ENCODE peak calls at places on chromosomes 3 and 15, in seven cellular contexts. E is esophagus squamous epithelium, G is gastrocnemius medialis, C is sigmoid colon, N is K562, V is uterus, W is breast epithelium. J is an unnamed sample.

GRCh38 chr3:45498532-45498931 is 96.0 kb upstream of the LIMD1 start:
- DNase-seq in C (no peak), V (no peak), E (no peak), N (no peak), W (no peak), G (no peak), J (no peak)

GRCh38 chr15:55628369-55628730 is 40.2 kb upstream of the PYGO1 start:
- DNase-seq in W (no peak), N (no peak), C (no peak), V (no peak), G (no peak), E (no peak), J (no peak)

GRCh38 chr3:171974986-171975837 is 64.2 kb upstream of the FNDC3B start:
- DNase-seq in C (no peak), N (no peak), W (no peak), V (no peak), E (no peak), G (no peak), J (no peak)

GRCh38 chr3:166889241-166889640 is 490.9 kb downstream of the ZBBX start:
- DNase-seq in N (no peak), E (no peak), G (no peak), V (no peak), W (no peak), C (no peak), J (no peak)

GRCh38 chr3:17515445-17516227 is 226.8 kb downstream of the TBC1D5 start:
- DNase-seq in E (no peak), C (no peak), G (no peak), N (no peak), V (no peak), W (no peak), J (no peak)

GRCh38 chr3:150905339-150905738 is at the start of gene MINDY4B:
- DNase-seq in G (no peak), C (no peak), E (no peak), V (no peak), N (no peak), W (no peak), J (no peak)

GRCh38 chr3:63043631-63044030 is 168.4 kb upstream of the CADPS start:
- DNase-seq in E (no peak), C (no peak), V (no peak), W (no peak), G (no peak), N (no peak), J (no peak)

GRCh38 chr15:68704496-68705021 is 116.1 kb downstream of the ANP32A start:
- DNase-seq in E (no peak), V (no peak), G (no peak), N (peak), C (no peak), W (no peak), J (peak)

GRCh38 chr3:171038342-171038741 is 11.8 kb upstream of the SLC2A2 start:
- DNase-seq in W (no peak), N (no peak), E (no peak), C (no peak), G (no peak), V (no peak), J (no peak)

GRCh38 chr3:139448104-139448503 is 28.2 kb downstream of the RBP2 start:
- DNase-seq in W (no peak), E (no peak), N (no peak), V (no peak), C (no peak), G (peak), J (no peak)

GRCh38 chr15:31563421-31563820 is 236.8 kb downstream of the KLF13 start:
- DNase-seq in W (no peak), V (no peak), N (no peak), E (no peak), C (no peak), G (no peak), J (no peak)

GRCh38 chr3:120497318-120497717 is 46.5 kb upstream of the FSTL1 start:
- DNase-seq in W (no peak), C (no peak), V (no peak), E (no peak), G (no peak), N (no peak), J (no peak)

GRCh38 chr15:96699871-96700401 is 369.4 kb downstream of the NR2F2 start:
- DNase-seq in C (no peak), G (no peak), N (no peak), V (no peak), W (no peak), E (no peak), J (no peak)

GRCh38 chr3:68088636-68089035 is 434.2 kb upstream of the SUCLG2 start:
- DNase-seq in G (no peak), N (no peak), C (no peak), E (no peak), W (no peak), V (no peak), J (no peak)

GRCh38 chr3:190326930-190327329 is 4.7 kb upstream of the CLDN1 start:
- DNase-seq in C (no peak), W (no peak), E (no peak), N (no peak), G (no peak), V (peak), J (no peak)

GRCh38 chr15:75456710-75457109 is 5.2 kb upstream of the SIN3A start:
- DNase-seq in W (no peak), V (no peak), E (no peak), G (no peak), N (no peak), C (no peak), J (no peak)

GRCh38 chr15:29815000-29815704 is 7.1 kb downstream of the TJP1 start:
- DNase-seq in E (no peak), G (peak), W (no peak), C (no peak), V (no peak), N (peak), J (no peak)

GRCh38 chr3:135310317-135310716 is 515.3 kb downstream of the EPHB1 start:
- DNase-seq in V (no peak), W (no peak), N (no peak), E (no peak), G (no peak), C (no peak), J (no peak)

GRCh38 chr15:75731248-75732100 is 18.8 kb upstream of the CSPG4 start:
- DNase-seq in W (no peak), G (peak), E (no peak), N (no peak), V (peak), C (peak), J (no peak)

GRCh38 chr3:13015286-13016082 is 57.7 kb downstream of the IQSEC1 start:
- DNase-seq in N (no peak), W (no peak), V (no peak), C (peak), G (no peak), E (no peak), J (no peak)

GRCh38 chr3:187507266-187507665 is 139.1 kb downstream of the RTP4 start:
- DNase-seq in C (no peak), W (no peak), V (no peak), N (no peak), E (no peak), G (no peak), J (no peak)

GRCh38 chr15:41387646-41388045 is 14.7 kb downstream of the NDUFAF1 start:
- DNase-seq in V (no peak), G (no peak), N (no peak), C (peak), E (no peak), W (no peak), J (no peak)

GRCh38 chr3:148861277-148861869 is 3.7 kb upstream of the CPA3 start:
- DNase-seq in C (no peak), W (no peak), E (no peak), V (no peak), G (no peak), N (peak), J (no peak)

GRCh38 chr15:38215707-38216106 is 36.9 kb upstream of the SPRED1 start:
- DNase-seq in C (no peak), V (no peak), G (no peak), N (no peak), E (no peak), W (no peak), J (no peak)

GRCh38 chr15:58854598-58854997 is 78.9 kb downstream of the SLTM start:
- DNase-seq in G (no peak), N (no peak), W (no peak), C (no peak), E (no peak), V (no peak), J (no peak)

GRCh38 chr3:39448506-39449233 is 18.8 kb upstream of the MOBP start:
- DNase-seq in N (no peak), W (no peak), C (no peak), E (no peak), V (no peak), G (no peak), J (no peak)

GRCh38 chr15:77822631-77823230 is 190.0 kb upstream of the LINGO1 start:
- DNase-seq in C (no peak), N (no peak), G (no peak), W (no peak), E (no peak), V (no peak), J (no peak)

GRCh38 chr15:29044506-29044905 is 158.7 kb downstream of the APBA2 start:
- DNase-seq in N (no peak), E (no peak), V (no peak), W (no peak), G (no peak), C (no peak), J (no peak)

GRCh38 chr3:129233538-129233937 is 15.9 kb upstream of the COPG1 start:
- DNase-seq in E (peak), V (no peak), C (peak), G (peak), N (no peak), W (peak), J (peak)

GRCh38 chr3:183551930-183552329 is 3.6 kb downstream of the KLHL6 start:
- DNase-seq in V (no peak), E (no peak), N (no peak), G (no peak), W (no peak), C (no peak), J (no peak)

DNA sequence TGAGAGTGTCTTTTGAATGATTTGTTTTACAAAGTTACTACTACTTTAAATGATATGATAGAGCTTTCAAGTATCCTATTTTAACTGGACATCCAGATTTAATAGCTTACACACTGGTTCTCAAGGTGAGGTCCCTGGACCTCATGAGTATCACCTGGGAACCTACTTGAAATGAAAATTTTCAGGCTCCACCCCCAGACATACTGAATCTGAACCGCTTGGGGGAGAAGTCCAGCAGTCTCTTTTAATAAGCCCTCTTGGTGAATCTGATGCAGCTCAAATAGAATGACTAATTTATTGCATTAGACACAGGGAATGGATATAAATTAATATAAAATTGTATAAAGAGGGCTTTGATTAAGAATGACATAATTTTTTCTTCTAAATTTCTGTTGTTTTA is 29.4 kb upstream of the SLITRK3 start:
- DNase-seq in W (no peak), V (no peak), E (no peak), C (no peak), G (no peak), N (no peak), J (no peak)
- TF ChIP-seq CTCF in W (no peak), V (no peak), E (no peak), C (no peak), G (no peak), N (no peak), J (no peak)

GRCh38 chr3:87509401-87509800 is 233.0 kb upstream of the POU1F1 start:
- DNase-seq in V (no peak), W (no peak), N (no peak), C (no peak), G (no peak), E (no peak), J (no peak)

GRCh38 chr3:87503901-87504498 is 227.6 kb upstream of the POU1F1 start:
- DNase-seq in W (no peak), G (no peak), V (no peak), C (no peak), E (no peak), N (peak), J (no peak)

GRCh38 chr3:87507753-87508152 is 231.4 kb upstream of the POU1F1 start:
- DNase-seq in C (no peak), N (no peak), G (no peak), V (no peak), E (no peak), W (no peak), J (no peak)
- TF ChIP-seq POLR2A in C (no peak), N (no peak), G (no peak), V (no peak), E (no peak), W (no peak), J (no peak)

GRCh38 chr15:88635343-88635742 is 3.5 kb upstream of the ISG20 start:
- DNase-seq in N (no peak), C (no peak), V (no peak), W (no peak), E (no peak), G (no peak), J (no peak)

GRCh38 chr15:88636039-88636438 is 2.8 kb upstream of the ISG20 start:
- DNase-seq in C (no peak), E (no peak), N (no peak), W (peak), G (no peak), V (no peak), J (no peak)

GRCh38 chr15:88637841-88638625 is 783 bp upstream of the ISG20 start:
- DNase-seq in V (no peak), N (no peak), G (no peak), C (no peak), E (no peak), W (no peak), J (no peak)

GRCh38 chr15:88637436-88637835 is 1.4 kb upstream of the ISG20 start:
- DNase-seq in N (no peak), E (no peak), W (no peak), C (peak), V (no peak), G (no peak), J (no peak)

GRCh38 chr15:88636654-88637053 is 2.2 kb upstream of the ISG20 start:
- DNase-seq in G (no peak), V (no peak), C (peak), W (no peak), E (no peak), N (no peak), J (no peak)
- H3K4me3 ChIP-seq in G (no peak), V (no peak), C (no peak), W (no peak), E (no peak), N (no peak), J (no peak)

DNA sequence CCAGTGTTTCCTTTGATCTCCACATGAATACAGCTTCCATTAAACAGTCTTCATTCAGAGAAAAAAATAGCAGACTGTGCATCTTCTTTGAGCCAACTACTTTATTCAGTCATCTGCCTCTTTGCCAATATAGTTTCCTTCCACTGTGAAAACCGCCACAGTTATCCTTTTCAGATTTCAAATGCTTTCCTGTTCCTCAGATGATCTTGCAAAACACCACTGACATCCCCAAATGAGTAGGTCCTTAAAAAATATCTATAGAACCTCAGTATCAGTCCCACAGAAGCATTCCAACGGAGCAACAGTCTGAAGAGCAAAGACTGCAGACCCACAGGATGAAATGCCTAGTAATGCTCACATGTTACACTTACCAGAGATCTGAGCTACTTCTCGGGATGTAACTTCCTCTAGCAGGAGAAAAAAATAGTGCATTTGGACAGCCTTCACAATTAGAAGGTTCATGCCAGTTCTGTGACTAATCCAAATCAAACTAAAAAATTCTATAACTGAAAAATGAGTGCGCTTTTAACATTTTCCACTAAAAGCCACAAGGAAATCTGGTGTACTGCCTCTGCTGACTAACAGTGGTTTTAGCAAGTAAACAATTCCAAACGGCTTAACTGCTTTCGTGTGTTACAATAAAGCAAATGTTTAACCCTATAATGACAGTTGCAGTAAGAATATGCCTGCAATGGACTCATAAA is at the start of gene ANKRD28:
- DNase-seq in G (no peak), V (no peak), E (no peak), W (no peak), N (peak), C (no peak), J (peak)
- TF ChIP-seq CTCF in G (no peak), V (peak), E (peak), W (peak), N (peak), C (no peak), J (no peak)

DNA sequence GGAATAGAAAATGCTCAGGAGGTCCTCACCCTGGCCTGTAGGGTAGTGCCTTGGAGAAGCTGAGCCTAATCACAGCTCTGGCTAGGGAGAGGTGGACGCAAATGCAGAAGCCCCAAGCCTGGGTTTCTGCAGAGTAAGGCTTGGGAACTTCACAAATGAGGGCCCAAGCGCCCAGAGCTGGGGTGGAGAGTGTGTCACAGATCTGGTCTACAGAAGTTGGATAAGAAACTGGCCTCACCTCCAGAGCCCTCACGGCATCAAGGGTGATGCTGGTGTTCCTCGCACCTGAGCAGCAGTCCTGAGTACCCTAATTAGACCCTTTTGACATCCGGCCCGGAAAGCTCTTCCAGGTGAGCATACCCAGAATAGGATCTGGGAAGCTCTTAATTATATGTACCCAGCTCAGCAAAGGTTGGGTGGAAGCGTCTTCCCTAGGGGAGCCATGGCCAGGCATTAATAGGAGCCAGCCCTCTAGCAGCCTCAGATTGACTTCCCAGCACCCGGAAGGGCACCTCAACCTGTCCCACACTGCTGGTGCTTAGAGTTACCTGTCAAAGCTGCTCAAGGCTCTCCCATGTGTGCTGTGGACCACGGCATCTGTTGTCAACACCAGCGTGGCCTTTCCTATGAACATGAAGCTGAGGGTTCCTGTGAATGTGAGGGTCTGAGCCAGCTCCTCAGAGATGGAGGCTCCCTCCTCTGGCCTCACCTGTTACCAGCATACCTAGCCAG is 31.8 kb downstream of the RBM5 start:
- DNase-seq in N (no peak), W (no peak), V (no peak), E (no peak), G (no peak), C (no peak), J (no peak)
- TF ChIP-seq POLR2A in N (peak), W (no peak), V (no peak), E (no peak), G (no peak), C (no peak), J (no peak)

DNA sequence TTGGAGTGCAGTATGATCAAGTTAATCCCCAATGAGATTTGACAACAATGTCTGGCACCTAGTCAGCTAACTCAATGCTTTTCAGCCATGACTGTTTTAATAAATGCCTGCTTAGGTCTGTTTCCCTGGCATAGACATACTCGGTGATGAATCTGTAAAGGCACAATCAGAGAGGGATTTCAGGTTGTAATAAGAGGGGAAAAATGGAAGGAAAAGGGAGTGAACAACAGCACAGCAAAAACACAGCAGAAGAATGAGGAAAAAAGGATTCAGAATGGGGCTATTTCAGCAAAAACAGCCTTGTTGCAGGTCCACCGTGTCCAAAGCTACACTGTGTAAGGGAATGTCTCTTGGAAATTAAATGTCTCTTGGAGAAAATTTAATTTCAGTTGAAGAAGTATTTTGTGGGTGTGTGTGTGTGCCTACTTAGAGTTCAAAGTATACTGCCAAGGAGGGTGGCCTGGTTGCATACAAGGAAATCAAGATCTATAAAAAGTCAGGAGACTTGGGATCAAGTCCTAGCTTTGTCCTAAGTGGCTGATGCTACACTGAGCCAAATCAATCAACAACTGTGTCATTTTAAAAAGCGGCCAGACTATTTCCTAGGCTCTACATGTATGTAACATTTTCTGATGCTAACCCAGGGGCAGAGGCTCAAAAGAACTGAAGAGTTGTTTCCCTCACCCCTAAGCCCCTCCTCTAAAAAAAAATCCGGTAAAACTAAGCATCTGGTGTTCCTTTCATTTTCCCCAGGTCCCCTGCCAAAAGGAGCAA is 19.1 kb upstream of the CHD2 start:
- DNase-seq in W (no peak), E (no peak), C (no peak), N (no peak), G (no peak), V (no peak), J (no peak)
- H3K4me3 ChIP-seq in W (peak), E (no peak), C (peak), N (peak), G (peak), V (peak), J (no peak)

GRCh38 chr3:157498374-157498773 is 4.8 kb downstream of the VEPH1 start:
- DNase-seq in V (no peak), C (no peak), G (no peak), N (no peak), W (no peak), E (no peak), J (no peak)

GRCh38 chr3:157491136-157491535 is 12.1 kb downstream of the VEPH1 start:
- DNase-seq in E (no peak), C (no peak), N (no peak), G (no peak), V (no peak), W (no peak), J (no peak)

GRCh38 chr3:157494581-157495281 is 8.5 kb downstream of the VEPH1 start:
- DNase-seq in C (no peak), E (no peak), G (no peak), W (peak), V (no peak), N (no peak), J (no peak)

GRCh38 chr3:157495846-157496245 is 7.4 kb downstream of the VEPH1 start:
- DNase-seq in V (no peak), C (no peak), G (no peak), N (no peak), E (no peak), W (no peak), J (no peak)

GRCh38 chr3:157493627-157494550 is 9.3 kb downstream of the VEPH1 start:
- DNase-seq in G (no peak), E (no peak), N (peak), V (no peak), W (peak), C (no peak), J (no peak)
- TF ChIP-seq CTCF in G (peak), E (peak), N (peak), V (peak), W (peak), C (no peak), J (no peak)

J was measured in lower leg skin.